ENCODE peak calls at places on chromosomes 13 and 19, in four cellular contexts. E is type B pancreatic cell, C is HL-60, N is sigmoid colon. J is an unnamed sample.

GRCh38 chr19:43152217-43152616 is 34.1 kb downstream of the PSG5 start:
- DNase-seq in C (no peak), E (no peak), N (no peak), J (no peak)

GRCh38 chr13:106161186-106161585 is 374.3 kb downstream of the EFNB2 start:
- DNase-seq in E (no peak), C (no peak), N (no peak), J (no peak)

GRCh38 chr13:38755792-38756191 is 68.9 kb downstream of the FREM2 start:
- DNase-seq in E (no peak), N (no peak), C (no peak), J (no peak)

GRCh38 chr19:46073268-46073922 is 32.6 kb upstream of the IGFL4 start:
- DNase-seq in E (no peak), N (no peak), C (no peak), J (no peak)

GRCh38 chr19:6774821-6775707 is 2.6 kb downstream of the VAV1 start:
- DNase-seq in N (no peak), E (no peak), C (peak; percentile 83), J (no peak)

GRCh38 chr19:1824252-1824622 is 12.2 kb upstream of the ATP8B3 start:
- DNase-seq in C (no peak), N (no peak), E (no peak), J (no peak)

GRCh38 chr19:8324186-8325050 is 3.1 kb downstream of the RPS28 start:
- DNase-seq in E (no peak), N (no peak), C (no peak), J (no peak)

GRCh38 chr13:102394158-102395053 is 7.4 kb downstream of the FGF14 start:
- DNase-seq in C (peak; percentile 97), E (peak; percentile 95), N (peak; percentile 97), J (peak; percentile 93)

GRCh38 chr19:10113964-10114650 is 2.6 kb downstream of the P2RY11 start:
- DNase-seq in N (no peak), C (no peak), E (no peak), J (peak; percentile 91)

GRCh38 chr13:45238945-45239795 is 38.3 kb upstream of the KCTD4 start:
- DNase-seq in N (no peak), E (no peak), C (no peak), J (no peak)

GRCh38 chr13:114063545-114064515 is 68.6 kb downstream of the RASA3 start:
- DNase-seq in N (peak; percentile 90), E (no peak), C (peak; percentile 70), J (no peak)

GRCh38 chr13:30752991-30753616 is 17.8 kb downstream of the ALOX5AP start:
- DNase-seq in C (no peak), N (no peak), E (no peak), J (no peak)

GRCh38 chr19:29849234-29849633 is 37.4 kb downstream of the CCNE1 start:
- DNase-seq in E (no peak), C (no peak), N (peak; percentile 9), J (no peak)

GRCh38 chr13:49821216-49821820 is 28.8 kb upstream of the KPNA3 start:
- DNase-seq in E (no peak), C (no peak), N (no peak), J (no peak)

GRCh38 chr13:93745884-93746283 is 519.3 kb downstream of the GPC6 start:
- DNase-seq in E (no peak), N (no peak), C (no peak), J (no peak)

GRCh38 chr19:7476941-7477494 is 11.8 kb downstream of the PEX11G start:
- DNase-seq in E (no peak), C (no peak), N (no peak), J (no peak)

GRCh38 chr13:108342369-108343289 is 73.1 kb downstream of the TNFSF13B start:
- DNase-seq in C (peak; percentile 36), N (no peak), E (no peak), J (no peak)

GRCh38 chr13:59750860-59751259 is 412.9 kb downstream of the DIAPH3 start:
- DNase-seq in C (no peak), E (peak; percentile 71), N (no peak), J (no peak)

GRCh38 chr13:101398191-101398590 is 18.1 kb downstream of the NALCN start:
- DNase-seq in E (no peak), C (no peak), N (no peak), J (no peak)

GRCh38 chr13:98307392-98307743 is 130.3 kb upstream of the RNF113B start:
- DNase-seq in E (no peak), N (no peak), C (no peak), J (no peak)

GRCh38 chr19:13342672-13343071 is 163.6 kb downstream of the CACNA1A start:
- DNase-seq in C (no peak), E (no peak), N (no peak), J (no peak)

GRCh38 chr13:42819712-42820111 is 38.3 kb downstream of the FAM216B start:
- DNase-seq in E (no peak), C (no peak), N (no peak), J (no peak)

GRCh38 chr13:97259787-97260641 is 37.9 kb downstream of the MBNL2 start:
- DNase-seq in E (no peak), C (no peak), N (no peak), J (peak; percentile 86)

GRCh38 chr13:83839158-83839557 is 43.1 kb downstream of the SLITRK1 start:
- DNase-seq in C (no peak), E (no peak), N (no peak), J (no peak)

GRCh38 chr13:23268441-23268840 is 87.7 kb downstream of the SGCG start:
- DNase-seq in N (no peak), E (no peak), C (no peak), J (no peak)

GRCh38 chr13:110746443-110746842 is 32.9 kb downstream of the ING1 start:
- DNase-seq in C (no peak), E (no peak), N (no peak), J (no peak)

GRCh38 chr13:25768726-25769270 is 283.0 kb downstream of the SHISA2 start:
- DNase-seq in N (no peak), E (no peak), C (no peak), J (no peak)

GRCh38 chr13:99314640-99315176 is 7.5 kb upstream of the GPR183 start:
- DNase-seq in C (no peak), E (no peak), N (no peak), J (no peak)

GRCh38 chr13:35475960-35476943 is at the start of gene MAB21L1:
- DNase-seq in C (peak; percentile 45), N (peak; percentile 71), E (no peak), J (no peak)